ENCODE peak calls at places on chromosome 5, in four cellular contexts. G is prostate gland, U is HCT116, C is upper lobe of left lung. S is an unnamed sample.

GRCh38 chr5:169160405-169160901 is 140.5 kb downstream of the SLIT3 start:
- DNase-seq in G (no peak), U (no peak), C (no peak), S (no peak)

GRCh38 chr5:131171276-131171815 is 602 bp downstream of the LYRM7 start:
- DNase-seq in C (no peak), U (no peak), G (no peak), S (no peak)

GRCh38 chr5:79495311-79495710 is 18.6 kb downstream of the HOMER1 start:
- DNase-seq in C (peak; percentile 25), U (no peak), G (peak; percentile 7), S (no peak)

GRCh38 chr5:96875805-96876291 is 452 bp upstream of the ERAP2 start:
- DNase-seq in G (no peak), U (no peak), C (no peak), S (no peak)

GRCh38 chr5:122703214-122703613 is 71.7 kb upstream of the SNX2 start:
- DNase-seq in C (no peak), G (no peak), U (no peak), S (no peak)

GRCh38 chr5:59999056-59999455 is 105.5 kb upstream of the PDE4D start:
- DNase-seq in C (no peak), G (no peak), U (no peak), S (no peak)

GRCh38 chr5:35194636-35195471 is 35.4 kb downstream of the PRLR start:
- DNase-seq in G (no peak), C (no peak), U (no peak), S (no peak)

GRCh38 chr5:134038143-134038542 is 33.4 kb upstream of the VDAC1 start:
- DNase-seq in C (no peak), G (no peak), U (no peak), S (no peak)

GRCh38 chr5:43315697-43316096 is 2.5 kb upstream of the HMGCS1 start:
- DNase-seq in C (no peak), G (no peak), U (no peak), S (no peak)

GRCh38 chr5:82396871-82397514 is 118.8 kb upstream of the RPS23 start:
- DNase-seq in U (peak; percentile 54), G (peak; percentile 16), C (peak; percentile 61), S (peak; percentile 90)

GRCh38 chr5:150024241-150024984 is 23.9 kb downstream of the HMGXB3 start:
- DNase-seq in C (no peak), U (no peak), G (no peak), S (no peak)

GRCh38 chr5:58322453-58322852 is 137.4 kb downstream of the PLK2 start:
- DNase-seq in G (no peak), U (no peak), C (no peak), S (no peak)

GRCh38 chr5:78612227-78613150 is 36.1 kb downstream of the LHFPL2 start:
- DNase-seq in U (no peak), C (peak; percentile 31), G (peak; percentile 28), S (no peak)

GRCh38 chr5:14174235-14174636 is 31.1 kb downstream of the TRIO start:
- DNase-seq in U (no peak), G (no peak), C (no peak), S (no peak)

GRCh38 chr5:76325326-76325725 is 77.8 kb upstream of the IQGAP2 start:
- DNase-seq in C (no peak), U (no peak), G (no peak), S (no peak)

GRCh38 chr5:115241881-115242642 is 20.6 kb downstream of the PGGT1B start:
- DNase-seq in U (no peak), G (no peak), C (no peak), S (no peak)

GRCh38 chr5:112551437-112552018 is 132.5 kb upstream of the EPB41L4A start:
- DNase-seq in C (no peak), G (peak; percentile 49), U (peak; percentile 59), S (no peak)

GRCh38 chr5:81779125-81779934 is 28.4 kb upstream of the SSBP2 start:
- DNase-seq in U (no peak), C (peak; percentile 82), G (peak; percentile 68), S (peak; percentile 87)

GRCh38 chr5:154179846-154180710 is 10.5 kb upstream of the GALNT10 start:
- DNase-seq in U (peak; percentile 40), G (peak; percentile 48), C (no peak), S (peak; percentile 71)

GRCh38 chr5:34487202-34487879 is 168.8 kb upstream of the RAI14 start:
- DNase-seq in C (peak; percentile 72), G (peak; percentile 64), U (no peak), S (no peak)

GRCh38 chr5:159444441-159445082 is 114.3 kb upstream of the IL12B start:
- DNase-seq in C (no peak), G (peak; percentile 28), U (peak; percentile 29), S (no peak)

GRCh38 chr5:174383196-174384178 is 338.0 kb downstream of the NSG2 start:
- DNase-seq in G (no peak), U (no peak), C (no peak), S (no peak)

GRCh38 chr5:175214152-175214551 is 229.8 kb downstream of the DRD1 start:
- DNase-seq in C (no peak), G (peak; percentile 20), U (peak; percentile 36), S (no peak)

GRCh38 chr5:61578858-61579503 is 246.9 kb downstream of the ZSWIM6 start:
- DNase-seq in C (no peak), G (no peak), U (no peak), S (no peak)

GRCh38 chr5:98307811-98308210 is 465.7 kb upstream of the RGMB start:
- DNase-seq in U (no peak), C (no peak), G (no peak), S (no peak)

GRCh38 chr5:133383580-133383939 is 228.8 kb downstream of the FSTL4 start:
- DNase-seq in G (no peak), C (no peak), U (no peak), S (peak; percentile 46)

GRCh38 chr5:158175664-158176507 is 316.9 kb upstream of the CLINT1 start:
- DNase-seq in C (no peak), G (peak; percentile 61), U (no peak), S (no peak)

GRCh38 chr5:150219142-150219541 is 29.3 kb downstream of the SLC6A7 start:
- DNase-seq in C (no peak), G (no peak), U (no peak), S (no peak)

GRCh38 chr5:1444361-1445189 is 665 bp downstream of the SLC6A3 start:
- DNase-seq in C (peak; percentile 15), U (no peak), G (no peak), S (no peak)

GRCh38 chr5:350355-350754 is 28.8 kb downstream of the AHRR start:
- DNase-seq in C (no peak), G (no peak), U (peak; percentile 13), S (no peak)

GRCh38 chr5:77850536-77851228 is 74.5 kb upstream of the TBCA start:
- DNase-seq in G (no peak), C (no peak), U (no peak), S (no peak)

GRCh38 chr5:140324041-140324833 is 21.3 kb upstream of the PFDN1 start:
- DNase-seq in C (no peak), U (no peak), G (no peak), S (no peak)

GRCh38 chr5:140319833-140320232 is 16.9 kb upstream of the PFDN1 start:
- DNase-seq in U (no peak), C (no peak), G (no peak), S (no peak)

GRCh38 chr5:140322751-140323731 is 20.1 kb upstream of the PFDN1 start:
- DNase-seq in U (no peak), C (peak; percentile 59), G (peak; percentile 93), S (peak; percentile 76)

GRCh38 chr5:140318778-140319177 is 15.9 kb upstream of the PFDN1 start:
- DNase-seq in G (no peak), U (no peak), C (no peak), S (no peak)

DNA sequence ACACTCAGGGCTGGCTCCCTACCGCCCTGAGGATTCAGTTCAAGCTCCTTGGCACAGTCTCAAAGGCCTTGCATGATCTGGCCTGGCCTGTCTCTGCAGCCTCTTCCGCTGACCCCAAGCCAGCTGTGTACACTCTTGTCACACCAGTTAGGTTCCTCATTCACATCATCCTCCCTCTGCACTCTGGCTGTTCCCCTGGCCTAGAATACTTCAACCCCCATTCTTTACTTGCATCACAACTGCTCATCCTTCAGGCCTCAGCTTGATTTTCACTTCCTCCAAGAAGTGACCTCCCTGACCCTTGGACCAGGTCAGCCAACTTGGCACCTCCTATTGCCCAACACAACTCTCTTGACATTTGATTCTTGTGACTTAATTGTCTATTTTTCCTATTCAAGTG is 18.9 kb upstream of the PFDN1 start:
- DNase-seq in G (no peak), C (peak; percentile 82), U (no peak), S (peak; percentile 81)
- TF ChIP-seq POLR2AphosphoS5 in G (no peak), C (peak; percentile 83), U (no peak), S (peak; percentile 49)

GRCh38 chr5:10607023-10607665 is 43.3 kb downstream of the ANKRD33B start:
- DNase-seq in G (no peak), C (peak; percentile 58), U (no peak), S (no peak)
- TF ChIP-seq POLR2AphosphoS5 in G (no peak), C (peak; percentile 60), U (no peak), S (no peak)

DNA sequence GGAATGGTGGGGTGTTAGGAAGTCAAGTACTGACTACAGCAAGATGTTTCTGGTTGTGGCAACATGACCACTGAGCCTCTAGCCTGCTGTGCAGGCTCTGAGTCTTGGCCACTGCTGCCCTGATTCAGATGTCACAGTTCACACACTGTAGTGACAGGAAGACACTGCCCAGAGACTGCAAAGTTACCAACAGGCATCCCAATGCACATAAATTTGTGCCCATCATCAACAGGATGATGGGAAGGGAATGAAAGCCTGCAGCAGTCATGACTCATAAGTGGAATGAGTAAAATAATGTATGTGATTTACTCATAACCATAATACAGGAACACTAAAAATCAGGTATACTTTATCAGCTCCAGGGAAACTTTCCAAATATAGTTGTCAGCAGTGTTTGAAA is 251.6 kb upstream of the HAPLN1 start:
- DNase-seq in C (no peak), G (no peak), U (no peak), S (no peak)
- TF ChIP-seq POLR2AphosphoS5 in C (no peak), G (no peak), U (no peak), S (no peak)

GRCh38 chr5:71836547-71837112 is 117.6 kb downstream of the CARTPT start:
- DNase-seq in U (no peak), G (no peak), C (no peak), S (no peak)
- TF ChIP-seq POLR2AphosphoS5 in U (no peak), G (no peak), C (no peak), S (no peak)